ENCODE peak calls at places on chromosomes 13 and 19, in six cellular contexts. One of them, this sample, is unnamed.

GRCh38 chr13:76758738-76759137 is 127.5 kb downstream of the KCTD12 start:
- DNase-seq in GM23338: no peak
- DNase-seq in endodermal cell: no peak
- DNase-seq in hepatocyte: no peak
- DNase-seq in tibial nerve: no peak
- DNase-seq in neuronal stem cell: no peak
- DNase-seq in this sample: no peak

GRCh38 chr13:49300716-49301589 is 53.2 kb downstream of the CDADC1 start:
- DNase-seq in neuronal stem cell: peak; percentile 52
- DNase-seq in endodermal cell: peak; percentile 77
- DNase-seq in GM23338: peak; percentile 87
- DNase-seq in tibial nerve: peak; percentile 57
- DNase-seq in hepatocyte: peak; percentile 74
- DNase-seq in this sample: no peak

GRCh38 chr13:24043590-24044350 is 116.8 kb upstream of the SPATA13 start:
- DNase-seq in GM23338: no peak
- DNase-seq in endodermal cell: no peak
- DNase-seq in neuronal stem cell: no peak
- DNase-seq in tibial nerve: no peak
- DNase-seq in hepatocyte: no peak
- DNase-seq in this sample: no peak

GRCh38 chr19:37999309-38000213 is 92.6 kb downstream of the SIPA1L3 start:
- DNase-seq in neuronal stem cell: no peak
- DNase-seq in endodermal cell: no peak
- DNase-seq in GM23338: no peak
- DNase-seq in tibial nerve: peak; percentile 44
- DNase-seq in hepatocyte: no peak
- DNase-seq in this sample: peak; percentile 71

GRCh38 chr13:66225071-66225470 is 1005.1 kb downstream of the PCDH9 start:
- DNase-seq in endodermal cell: peak; percentile 75
- DNase-seq in neuronal stem cell: no peak
- DNase-seq in GM23338: peak; percentile 58
- DNase-seq in tibial nerve: no peak
- DNase-seq in hepatocyte: no peak
- DNase-seq in this sample: no peak

GRCh38 chr19:41905273-41906002 is 22.5 kb downstream of the ARHGEF1 start:
- DNase-seq in neuronal stem cell: no peak
- DNase-seq in tibial nerve: no peak
- DNase-seq in hepatocyte: no peak
- DNase-seq in GM23338: no peak
- DNase-seq in endodermal cell: no peak
- DNase-seq in this sample: no peak

GRCh38 chr13:31168736-31169135 is 7.0 kb upstream of the HSPH1 start:
- DNase-seq in hepatocyte: no peak
- DNase-seq in tibial nerve: no peak
- DNase-seq in endodermal cell: no peak
- DNase-seq in GM23338: no peak
- DNase-seq in neuronal stem cell: no peak
- DNase-seq in this sample: no peak

GRCh38 chr13:112716841-112717520 is 27.1 kb downstream of the ATP11A start:
- DNase-seq in hepatocyte: no peak
- DNase-seq in endodermal cell: peak; percentile 36
- DNase-seq in tibial nerve: no peak
- DNase-seq in GM23338: no peak
- DNase-seq in neuronal stem cell: no peak
- DNase-seq in this sample: no peak

GRCh38 chr19:38656171-38656981 is 8.9 kb downstream of the ACTN4 start:
- DNase-seq in hepatocyte: no peak
- DNase-seq in GM23338: no peak
- DNase-seq in endodermal cell: no peak
- DNase-seq in tibial nerve: peak; percentile 72
- DNase-seq in neuronal stem cell: no peak
- DNase-seq in this sample: no peak

GRCh38 chr13:49366841-49367240 is 77.0 kb downstream of the CAB39L start:
- DNase-seq in neuronal stem cell: no peak
- DNase-seq in tibial nerve: no peak
- DNase-seq in GM23338: no peak
- DNase-seq in endodermal cell: no peak
- DNase-seq in hepatocyte: no peak
- DNase-seq in this sample: no peak

GRCh38 chr13:113155982-113156655 is 2.3 kb upstream of the PROZ start:
- DNase-seq in endodermal cell: no peak
- DNase-seq in neuronal stem cell: no peak
- DNase-seq in tibial nerve: no peak
- DNase-seq in GM23338: no peak
- DNase-seq in hepatocyte: no peak
- DNase-seq in this sample: peak; percentile 33

GRCh38 chr13:27182844-27183497 is 11.4 kb upstream of the USP12 start:
- DNase-seq in GM23338: no peak
- DNase-seq in neuronal stem cell: no peak
- DNase-seq in endodermal cell: no peak
- DNase-seq in tibial nerve: peak; percentile 28
- DNase-seq in hepatocyte: peak; percentile 52
- DNase-seq in this sample: peak; percentile 91

GRCh38 chr19:30856376-30856775 is 484.2 kb downstream of the ZNF536 start:
- DNase-seq in endodermal cell: no peak
- DNase-seq in GM23338: no peak
- DNase-seq in neuronal stem cell: no peak
- DNase-seq in hepatocyte: no peak
- DNase-seq in tibial nerve: no peak
- DNase-seq in this sample: no peak

GRCh38 chr13:41054212-41054877 is 7.0 kb upstream of the WBP4 start:
- DNase-seq in GM23338: peak; percentile 63
- DNase-seq in hepatocyte: peak; percentile 76
- DNase-seq in neuronal stem cell: no peak
- DNase-seq in endodermal cell: no peak
- DNase-seq in tibial nerve: peak; percentile 69
- DNase-seq in this sample: no peak

GRCh38 chr19:27775395-27775794 is 1437.6 kb downstream of the UQCRFS1 start:
- DNase-seq in tibial nerve: no peak
- DNase-seq in GM23338: no peak
- DNase-seq in hepatocyte: no peak
- DNase-seq in neuronal stem cell: no peak
- DNase-seq in endodermal cell: peak; percentile 41
- DNase-seq in this sample: no peak

GRCh38 chr13:84843368-84843767 is 955.9 kb downstream of the SLITRK6 start:
- DNase-seq in hepatocyte: no peak
- DNase-seq in neuronal stem cell: no peak
- DNase-seq in endodermal cell: no peak
- DNase-seq in tibial nerve: no peak
- DNase-seq in GM23338: no peak
- DNase-seq in this sample: no peak

GRCh38 chr13:37059136-37059847 is at the start of gene SUPT20H:
- DNase-seq in GM23338: peak; percentile 96
- DNase-seq in endodermal cell: peak; percentile 98
- DNase-seq in hepatocyte: peak; percentile 96
- DNase-seq in neuronal stem cell: peak; percentile 84
- DNase-seq in tibial nerve: peak; percentile 87
- DNase-seq in this sample: peak; percentile 95

GRCh38 chr13:43286769-43287168 is 263.4 kb downstream of the DNAJC15 start:
- DNase-seq in endodermal cell: no peak
- DNase-seq in tibial nerve: no peak
- DNase-seq in GM23338: no peak
- DNase-seq in hepatocyte: no peak
- DNase-seq in neuronal stem cell: no peak
- DNase-seq in this sample: no peak

GRCh38 chr13:24672141-24673132 is 7.8 kb upstream of the ATP12A start:
- DNase-seq in endodermal cell: peak; percentile 36
- DNase-seq in tibial nerve: no peak
- DNase-seq in GM23338: no peak
- DNase-seq in hepatocyte: no peak
- DNase-seq in neuronal stem cell: no peak
- DNase-seq in this sample: no peak

GRCh38 chr19:51181913-51182419 is 39.9 kb downstream of the SIGLEC7 start:
- DNase-seq in hepatocyte: no peak
- DNase-seq in endodermal cell: peak; percentile 88
- DNase-seq in GM23338: peak; percentile 93
- DNase-seq in tibial nerve: no peak
- DNase-seq in neuronal stem cell: no peak
- DNase-seq in this sample: no peak

GRCh38 chr19:21848706-21849105 is 12.7 kb upstream of the ZNF43 start:
- DNase-seq in GM23338: no peak
- DNase-seq in hepatocyte: no peak
- DNase-seq in endodermal cell: no peak
- DNase-seq in tibial nerve: no peak
- DNase-seq in neuronal stem cell: no peak
- DNase-seq in this sample: no peak

GRCh38 chr19:9768175-9769112 is at the start of gene ZNF846:
- DNase-seq in GM23338: peak; percentile 99
- DNase-seq in neuronal stem cell: peak; percentile 93
- DNase-seq in tibial nerve: peak; percentile 81
- DNase-seq in endodermal cell: peak; percentile 98
- DNase-seq in hepatocyte: peak; percentile 97
- DNase-seq in this sample: peak; percentile 95

GRCh38 chr19:19343762-19344161 is 23.1 kb downstream of the MAU2 start:
- DNase-seq in neuronal stem cell: no peak
- DNase-seq in endodermal cell: no peak
- DNase-seq in GM23338: no peak
- DNase-seq in hepatocyte: no peak
- DNase-seq in tibial nerve: no peak
- DNase-seq in this sample: no peak

GRCh38 chr19:2451138-2451537 is 5.6 kb downstream of the LMNB2 start:
- DNase-seq in endodermal cell: no peak
- DNase-seq in hepatocyte: no peak
- DNase-seq in neuronal stem cell: no peak
- DNase-seq in tibial nerve: no peak
- DNase-seq in GM23338: no peak
- DNase-seq in this sample: no peak

GRCh38 chr19:35519291-35519690 is 5.8 kb upstream of the DMKN start:
- DNase-seq in neuronal stem cell: no peak
- DNase-seq in hepatocyte: peak; percentile 29
- DNase-seq in endodermal cell: no peak
- DNase-seq in tibial nerve: no peak
- DNase-seq in GM23338: no peak
- DNase-seq in this sample: no peak

GRCh38 chr19:48613852-48614435 is 932 bp downstream of the FAM83E start:
- DNase-seq in GM23338: no peak
- DNase-seq in neuronal stem cell: no peak
- DNase-seq in hepatocyte: no peak
- DNase-seq in tibial nerve: no peak
- DNase-seq in endodermal cell: peak; percentile 64
- DNase-seq in this sample: no peak

DNA sequence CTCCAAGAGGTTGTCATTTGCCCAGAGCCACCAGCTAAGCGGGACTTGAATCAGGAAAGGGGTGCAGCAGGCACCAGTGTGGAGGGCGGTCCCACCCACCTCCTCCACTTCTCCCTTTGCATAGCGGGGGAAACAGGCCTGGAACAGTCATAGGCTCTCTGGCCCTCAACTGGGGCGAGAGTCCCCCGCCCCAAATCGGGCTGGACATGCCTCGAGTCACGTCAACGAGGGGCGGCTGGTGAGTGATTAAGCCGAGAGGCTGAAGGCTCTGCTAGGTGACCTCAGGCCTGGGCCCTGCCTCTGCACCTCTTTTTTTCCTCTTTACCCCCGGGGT is 398 bp upstream of the ARRDC2 start:
- DNase-seq in endodermal cell: no peak
- DNase-seq in GM23338: no peak
- DNase-seq in tibial nerve: no peak
- DNase-seq in hepatocyte: no peak
- DNase-seq in neuronal stem cell: no peak
- DNase-seq in this sample: no peak
- H3K4me1 ChIP-seq in endodermal cell: peaks cover 4% of the 10 kb centered on the region
- H3K4me1 ChIP-seq in GM23338: no peaks in the 10 kb centered on the region
- H3K4me1 ChIP-seq in tibial nerve: peaks cover 9% of the 10 kb centered on the region
- H3K4me1 ChIP-seq in hepatocyte: no peaks in the 10 kb centered on the region
- H3K4me1 ChIP-seq in neuronal stem cell: peaks cover 8% of the 10 kb centered on the region
- H3K4me1 ChIP-seq in this sample: peaks cover 5% of the 10 kb centered on the region

GRCh38 chr19:52200044-52200443 is 10.2 kb downstream of the PPP2R1A start:
- DNase-seq in GM23338: no peak
- DNase-seq in neuronal stem cell: no peak
- DNase-seq in tibial nerve: peak; percentile 57
- DNase-seq in endodermal cell: no peak
- DNase-seq in hepatocyte: no peak
- DNase-seq in this sample: peak; percentile 91
- H3K4me1 ChIP-seq in GM23338: no peaks in the 10 kb centered on the region
- H3K4me1 ChIP-seq in neuronal stem cell: no peaks in the 10 kb centered on the region
- H3K4me1 ChIP-seq in tibial nerve: peaks cover 5% of the 10 kb centered on the region
- H3K4me1 ChIP-seq in endodermal cell: no peaks in the 10 kb centered on the region
- H3K4me1 ChIP-seq in hepatocyte: no peaks in the 10 kb centered on the region
- H3K4me1 ChIP-seq in this sample: peaks cover 13% of the 10 kb centered on the region

GRCh38 chr19:1298235-1298634 is 12.6 kb downstream of the EFNA2 start:
- DNase-seq in GM23338: no peak
- DNase-seq in neuronal stem cell: no peak
- DNase-seq in hepatocyte: no peak
- DNase-seq in tibial nerve: no peak
- DNase-seq in endodermal cell: no peak
- DNase-seq in this sample: no peak

GRCh38 chr19:1296078-1296477 is 10.4 kb downstream of the EFNA2 start:
- DNase-seq in endodermal cell: no peak
- DNase-seq in hepatocyte: no peak
- DNase-seq in GM23338: no peak
- DNase-seq in tibial nerve: no peak
- DNase-seq in neuronal stem cell: no peak
- DNase-seq in this sample: no peak

GRCh38 chr19:1294688-1295087 is 9.0 kb downstream of the EFNA2 start:
- DNase-seq in endodermal cell: no peak
- DNase-seq in tibial nerve: no peak
- DNase-seq in GM23338: no peak
- DNase-seq in neuronal stem cell: no peak
- DNase-seq in hepatocyte: no peak
- DNase-seq in this sample: no peak

GRCh38 chr19:1295169-1296012 is 9.7 kb downstream of the EFNA2 start:
- DNase-seq in endodermal cell: peak; percentile 84
- DNase-seq in neuronal stem cell: no peak
- DNase-seq in hepatocyte: no peak
- DNase-seq in GM23338: peak; percentile 65
- DNase-seq in tibial nerve: no peak
- DNase-seq in this sample: no peak

DNA sequence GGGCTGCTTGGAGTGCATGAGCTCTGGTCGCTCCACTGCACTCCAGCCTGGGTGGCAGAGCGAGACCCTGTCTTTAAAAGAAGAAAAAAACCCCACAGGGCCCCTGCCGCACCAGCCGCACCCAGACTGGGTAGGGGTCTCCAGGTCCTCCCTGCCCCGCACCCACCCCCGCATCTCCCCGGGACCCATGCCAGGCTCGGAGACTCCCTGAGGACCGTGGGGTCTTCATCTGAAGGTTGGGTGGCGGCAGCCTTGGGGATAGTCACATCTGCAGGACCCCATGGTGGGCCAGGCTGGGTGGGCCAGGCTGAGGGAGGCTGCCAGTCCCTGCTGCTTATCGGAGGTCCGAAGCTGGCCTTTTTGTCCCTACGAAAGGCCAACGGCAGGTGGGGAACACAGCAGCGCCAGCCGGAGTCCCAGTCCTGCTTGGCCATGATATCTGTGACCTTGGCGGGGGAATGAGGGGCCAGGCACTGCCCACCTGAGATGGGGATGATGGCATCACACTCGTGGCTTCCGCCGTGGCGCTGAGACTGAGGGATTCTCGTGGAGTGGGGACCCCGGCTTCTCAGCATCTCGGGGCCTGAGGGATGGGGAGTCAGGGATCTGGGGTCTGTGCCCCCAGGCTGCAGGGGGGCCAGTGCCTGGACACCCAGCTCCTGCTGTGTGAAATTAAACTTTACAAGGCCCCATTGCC is 11.1 kb downstream of the EFNA2 start:
- DNase-seq in neuronal stem cell: no peak
- DNase-seq in hepatocyte: no peak
- DNase-seq in GM23338: no peak
- DNase-seq in tibial nerve: no peak
- DNase-seq in endodermal cell: no peak
- DNase-seq in this sample: no peak
- H3K4me1 ChIP-seq in neuronal stem cell: no peaks in the 10 kb centered on the region
- H3K4me1 ChIP-seq in hepatocyte: peaks cover 6% of the 10 kb centered on the region
- H3K4me1 ChIP-seq in GM23338: no peaks in the 10 kb centered on the region
- H3K4me1 ChIP-seq in tibial nerve: peaks cover 9% of the 10 kb centered on the region
- H3K4me1 ChIP-seq in endodermal cell: no peaks in the 10 kb centered on the region
- H3K4me1 ChIP-seq in this sample: peaks cover 3% of the 10 kb centered on the region

GRCh38 chr19:55133639-55134444 is 15.2 kb downstream of the TNNT1 start:
- DNase-seq in endodermal cell: no peak
- DNase-seq in hepatocyte: no peak
- DNase-seq in neuronal stem cell: no peak
- DNase-seq in tibial nerve: no peak
- DNase-seq in GM23338: no peak
- DNase-seq in this sample: no peak
- H3K4me1 ChIP-seq in endodermal cell: no peaks in the 10 kb centered on the region
- H3K4me1 ChIP-seq in hepatocyte: no peaks in the 10 kb centered on the region
- H3K4me1 ChIP-seq in neuronal stem cell: peaks cover 11% of the 10 kb centered on the region
- H3K4me1 ChIP-seq in tibial nerve: no peaks in the 10 kb centered on the region
- H3K4me1 ChIP-seq in GM23338: peaks cover 18% of the 10 kb centered on the region
- H3K4me1 ChIP-seq in this sample: no peaks in the 10 kb centered on the region